ENCODE peak calls at places on chromosomes 4 and X, in eight cellular contexts. K is cardiac fibroblast, J is NCI-H2029, A is GM12891, C is H9, M is RKO, S is progenitor cell of endocrine pancreas, O is Kasumi-1. H is an unnamed sample.

GRCh38 chr4:53589511-53589910 is 1.8 kb downstream of the LNX1 start:
- DNase-seq in C (no peak), J (no peak), K (no peak), S (no peak), A (no peak), M (no peak), O (no peak), H (no peak)

GRCh38 chrX:50458483-50458882 is 12.1 kb downstream of the DGKK start:
- DNase-seq in O (no peak), S (no peak), J (no peak), A (no peak), C (no peak), K (no peak), M (no peak), H (no peak)

GRCh38 chr4:37381040-37381668 is 136.6 kb downstream of the NWD2 start:
- DNase-seq in C (no peak), S (no peak), K (no peak), O (no peak), J (no peak), M (no peak), A (no peak), H (no peak)

GRCh38 chrX:114584983-114585842 is 1.3 kb downstream of the HTR2C start:
- DNase-seq in S (no peak), M (no peak), C (peak), O (no peak), J (no peak), K (no peak), A (no peak), H (no peak)

GRCh38 chrX:84168095-84168494 is 19.9 kb downstream of the RPS6KA6 start:
- DNase-seq in J (no peak), O (no peak), C (no peak), S (no peak), K (no peak), M (peak), A (no peak), H (no peak)

GRCh38 chr4:98976716-98977115 is 18.8 kb upstream of the METAP1 start:
- DNase-seq in K (peak), S (no peak), O (no peak), J (peak), A (no peak), C (no peak), M (no peak), H (no peak)

GRCh38 chr4:127965062-127965802 is at the start of the genes ABHD18 and MFSD8:
- DNase-seq in J (peak), C (peak), A (peak), K (peak), S (peak), O (peak), M (peak), H (peak)

GRCh38 chr4:188053302-188053701 is 56.1 kb downstream of the TRIML2 start:
- DNase-seq in J (no peak), K (no peak), C (no peak), A (no peak), O (no peak), S (no peak), M (no peak), H (no peak)

GRCh38 chr4:128980816-128981326 is 112.5 kb downstream of the SCLT1 start:
- DNase-seq in J (no peak), S (no peak), M (no peak), C (no peak), K (no peak), O (no peak), A (no peak), H (no peak)

GRCh38 chr4:187387709-187388108 is 607.9 kb upstream of the ZFP42 start:
- DNase-seq in M (no peak), O (no peak), S (no peak), A (no peak), K (peak), J (no peak), C (no peak), H (no peak)

GRCh38 chrX:9927638-9928037 is 39.5 kb upstream of the CLDN34 start:
- DNase-seq in S (no peak), O (no peak), C (no peak), J (no peak), M (no peak), K (no peak), A (no peak), H (no peak)

GRCh38 chrX:39336709-39337294 is 535.5 kb downstream of the MID1IP1 start:
- DNase-seq in O (no peak), S (no peak), K (no peak), C (no peak), M (no peak), J (peak), A (no peak), H (no peak)

GRCh38 chr4:32826169-32826568 is 2106.0 kb downstream of the PCDH7 start:
- DNase-seq in J (no peak), M (peak), K (no peak), C (no peak), A (no peak), O (peak), S (no peak), H (no peak)

GRCh38 chrX:48965959-48966358 is 5.7 kb downstream of the KCND1 start:
- DNase-seq in O (no peak), A (no peak), K (no peak), C (no peak), J (no peak), S (no peak), M (no peak), H (no peak)

GRCh38 chr4:170097681-170098080 is 7.9 kb upstream of the AADAT start:
- DNase-seq in J (no peak), C (no peak), K (no peak), A (no peak), S (no peak), O (no peak), M (no peak), H (no peak)

GRCh38 chrX:116230136-116230886 is 59.8 kb downstream of the AGTR2 start:
- DNase-seq in A (no peak), C (no peak), J (no peak), S (no peak), O (no peak), M (no peak), K (no peak), H (no peak)

GRCh38 chr4:166091914-166092510 is 219.0 kb downstream of the TLL1 start:
- DNase-seq in S (no peak), M (peak), C (no peak), K (peak), A (no peak), O (peak), J (peak), H (peak)

GRCh38 chrX:110248582-110248981 is 69.3 kb downstream of the AMMECR1 start:
- DNase-seq in S (no peak), O (no peak), K (no peak), J (no peak), M (no peak), C (no peak), A (no peak), H (no peak)

GRCh38 chr4:145619639-145619996 is 433 bp downstream of the MMAA start:
- DNase-seq in K (peak), M (peak), C (no peak), A (no peak), S (no peak), O (peak), J (peak), H (peak)

GRCh38 chrX:123993904-123994635 is 32.6 kb downstream of the STAG2 start:
- DNase-seq in J (no peak), K (no peak), S (no peak), O (no peak), M (no peak), A (no peak), C (no peak), H (no peak)

GRCh38 chrX:149712831-149713230 is 971 bp downstream of the MAGEA11 start:
- DNase-seq in S (no peak), K (no peak), C (no peak), M (no peak), O (no peak), A (no peak), J (no peak), H (no peak)

GRCh38 chrX:18149454-18149853 is 71.2 kb downstream of the BEND2 start:
- DNase-seq in K (no peak), S (no peak), M (peak), J (no peak), O (no peak), C (no peak), A (no peak), H (no peak)

GRCh38 chr4:189823611-189824010 is 117.1 kb upstream of the FRG1 start:
- DNase-seq in J (no peak), O (no peak), S (no peak), M (no peak), K (no peak), C (no peak), A (no peak), H (no peak)

GRCh38 chrX:40887476-40887875 is 152.1 kb upstream of the MED14 start:
- DNase-seq in J (no peak), K (no peak), C (no peak), S (no peak), O (no peak), A (no peak), M (no peak), H (no peak)

GRCh38 chr4:83113429-83113786 is 1.1 kb downstream of the PLAC8 start:
- DNase-seq in O (peak), M (no peak), A (no peak), K (no peak), S (no peak), C (no peak), J (peak), H (peak)

GRCh38 chr4:14264437-14264836 is 636.9 kb upstream of the BOD1L1 start:
- DNase-seq in M (no peak), C (peak), K (peak), A (no peak), O (no peak), J (no peak), S (no peak), H (no peak)

GRCh38 chrX:40544343-40545250 is 36.2 kb upstream of the ATP6AP2 start:
- DNase-seq in K (peak), A (no peak), S (no peak), J (peak), C (no peak), O (no peak), M (peak), H (no peak)

GRCh38 chr4:125433453-125433852 is 118.7 kb downstream of the FAT4 start:
- DNase-seq in C (no peak), S (no peak), O (no peak), M (no peak), J (no peak), K (peak), A (no peak), H (no peak)

GRCh38 chrX:40943093-40943641 is 142.1 kb upstream of the USP9X start:
- DNase-seq in M (no peak), O (no peak), C (no peak), K (no peak), A (no peak), S (no peak), J (no peak), H (no peak)

GRCh38 chr4:118086334-118086733 is 52.0 kb downstream of the NDST3 start:
- DNase-seq in J (no peak), A (no peak), C (no peak), M (peak), S (no peak), O (no peak), K (peak), H (no peak)

GRCh38 chr4:109998867-109999303 is 86.2 kb downstream of the EGF start:
- DNase-seq in A (peak), C (no peak), M (peak), J (peak), K (peak), O (peak), S (no peak), H (peak)

GRCh38 chr4:151238477-151238876 is 38.5 kb upstream of the PRSS48 start:
- DNase-seq in O (no peak), C (no peak), M (peak), K (peak), J (no peak), A (no peak), S (no peak), H (no peak)

GRCh38 chr4:84917087-84917821 is 49.2 kb downstream of the WDFY3 start:
- DNase-seq in S (no peak), O (no peak), M (no peak), A (no peak), K (no peak), J (no peak), C (no peak), H (no peak)

H was measured in AML-193.